ENCODE peak calls at places on chromosome 10, in six cellular contexts. B is suprapubic skin, U is HepG2, M is upper lobe of left lung, K is tibial nerve, G is heart left ventricle. N is an unnamed sample.
A peak's percentile ranks its signal among the peaks of the same experiment; 100 is the strongest.

GRCh38 chr10:69078311-69078710 is 9.6 kb upstream of the SRGN start:
- DNase-seq in G (no peak), M (no peak), K (no peak), U (no peak), B (no peak), N (no peak)

GRCh38 chr10:113381906-113382562 is 170.8 kb upstream of the HABP2 start:
- DNase-seq in B (no peak), K (no peak), G (no peak), U (no peak), M (no peak), N (no peak)

GRCh38 chr10:34960983-34961382 is 129.2 kb downstream of the CUL2 start:
- DNase-seq in M (peak; percentile 36), K (no peak), B (no peak), G (peak; percentile 37), U (no peak), N (no peak)

GRCh38 chr10:97332586-97333350 is 1.8 kb downstream of the FRAT2 start:
- DNase-seq in G (peak; percentile 50), K (no peak), B (no peak), M (no peak), U (peak; percentile 77), N (no peak)

GRCh38 chr10:1615186-1615954 is 122.0 kb downstream of the ADARB2 start:
- DNase-seq in G (no peak), U (no peak), K (no peak), M (no peak), B (no peak), N (no peak)

GRCh38 chr10:79275431-79275851 is 71.8 kb upstream of the PPIF start:
- DNase-seq in U (no peak), B (no peak), G (peak; percentile 78), M (no peak), K (peak; percentile 41), N (no peak)

GRCh38 chr10:33507662-33508425 is 173.4 kb upstream of the NRP1 start:
- DNase-seq in K (no peak), U (peak; percentile 95), M (no peak), B (no peak), G (no peak), N (no peak)

GRCh38 chr10:51666476-51666875 is 32.9 kb downstream of the CSTF2T start:
- DNase-seq in U (no peak), K (no peak), M (no peak), B (no peak), G (no peak), N (no peak)

GRCh38 chr10:118543714-118544400 is 51.6 kb downstream of the PRLHR start:
- DNase-seq in B (no peak), M (no peak), U (peak; percentile 28), K (no peak), G (no peak), N (peak; percentile 91)

GRCh38 chr10:104612577-104613205 is 28.4 kb upstream of the SORCS3 start:
- DNase-seq in M (no peak), K (no peak), B (no peak), U (no peak), G (no peak), N (peak; percentile 90)

GRCh38 chr10:84863675-84864074 is 535.3 kb downstream of the CCSER2 start:
- DNase-seq in G (no peak), K (no peak), U (no peak), M (no peak), B (no peak), N (no peak)

GRCh38 chr10:13994932-13995331 is 335.8 kb downstream of the FRMD4A start:
- DNase-seq in B (no peak), G (no peak), M (no peak), U (no peak), K (no peak), N (no peak)
- H3K27ac ChIP-seq in B (no peak overlapping the region), G (no peak overlapping the region), M (no peak overlapping the region), U (no peak overlapping the region), K (no peak overlapping the region), N (no peak overlapping the region)

GRCh38 chr10:526651-527312 is 162.7 kb downstream of the DIP2C start:
- DNase-seq in M (no peak), K (no peak), U (no peak), B (no peak), G (no peak), N (no peak)
- TF ChIP-seq POLR2A in M (no peak), K (no peak), U (no peak), B (no peak), G (no peak), N (no peak)

DNA sequence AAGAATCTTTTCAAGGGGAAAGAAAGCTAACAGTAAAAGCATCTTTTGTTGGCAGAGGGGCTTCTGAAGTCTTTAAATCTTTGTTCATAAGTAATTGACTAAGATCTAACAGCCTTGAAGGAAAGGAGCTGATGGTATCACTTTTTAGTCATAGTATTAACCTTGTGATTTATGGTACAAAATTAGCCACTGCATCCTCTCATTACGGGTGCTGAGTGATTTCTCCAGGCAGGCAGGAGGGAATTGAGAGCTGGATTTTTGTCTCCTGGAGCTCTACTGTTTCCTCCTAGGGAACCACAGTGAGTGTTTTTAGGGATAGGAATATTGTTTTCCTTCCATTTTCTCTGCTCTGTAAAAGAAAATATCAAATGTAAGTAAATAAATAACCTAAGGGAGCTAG is 998.9 kb downstream of the LRMDA start:
- DNase-seq in M (no peak), U (no peak), G (no peak), K (no peak), B (no peak), N (no peak)
- H3K27ac ChIP-seq in M (peak overlapping the region; percentile 32), U (no peak overlapping the region), G (peak overlapping the region; percentile 85), K (peak overlapping the region; percentile 3), B (peak overlapping the region; percentile 64), N (peak overlapping the region; percentile 70)

DNA sequence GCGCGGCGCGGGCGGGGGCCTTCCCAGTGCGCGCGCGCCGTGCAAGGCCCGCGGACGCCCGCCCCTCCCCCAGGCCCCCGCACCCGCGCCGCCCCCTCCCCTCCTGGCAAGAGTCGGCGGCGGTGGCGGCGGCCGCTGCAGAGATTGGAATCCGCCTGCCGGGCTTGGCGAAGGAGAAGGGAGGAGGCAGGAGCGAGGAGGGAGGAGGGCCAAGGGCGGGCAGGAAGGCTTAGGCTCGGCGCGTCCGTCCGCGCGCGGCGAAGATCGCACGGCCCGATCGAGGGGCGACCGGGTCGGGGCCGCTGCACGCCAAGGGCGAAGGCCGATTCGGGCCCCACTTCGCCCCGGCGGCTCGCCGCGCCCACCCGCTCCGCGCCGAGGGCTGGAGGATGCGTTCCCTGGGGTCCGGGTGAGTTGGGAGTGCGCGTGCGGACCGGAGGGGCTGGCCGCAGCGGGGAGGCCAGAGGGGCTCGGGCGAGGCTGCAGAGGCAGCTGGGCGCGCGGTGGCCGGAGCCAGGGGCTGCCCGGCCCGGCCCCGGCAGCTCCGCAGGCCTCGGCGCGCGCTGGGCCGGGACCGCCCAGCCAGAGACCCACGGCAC is at the start of gene BMPR1A:
- DNase-seq in B (peak; percentile 87), U (no peak), K (no peak), G (no peak), M (no peak), N (no peak)
- TF ChIP-seq POLR2A in B (no peak), U (no peak), K (no peak), G (no peak), M (no peak), N (peak; percentile 17)

GRCh38 chr10:88901206-88901605 is 21.2 kb downstream of the STAMBPL1 start:
- DNase-seq in G (no peak), M (no peak), K (no peak), B (no peak), U (no peak), N (no peak)
- H3K27ac ChIP-seq in G (no peak overlapping the region), M (no peak overlapping the region), K (no peak overlapping the region), B (no peak overlapping the region), U (no peak overlapping the region), N (no peak overlapping the region)

N was measured in esophagus muscularis mucosa.